ENCODE peak calls at places on chromosomes 2 and 18, in six cellular contexts. N, W, T, R, Q and U are unnamed samples.

GRCh38 chr2:121897335-121897970 is 142.0 kb downstream of the TSN start:
- DNase-seq in N (peak), W (no peak), T (no peak), R (peak), Q (peak), U (peak)

GRCh38 chr2:153873062-153874048 is 1.6 kb downstream of the GALNT13 start:
- DNase-seq in N (no peak), W (no peak), T (no peak), R (no peak), Q (no peak), U (peak)

GRCh38 chr2:179876266-179876665 is 14.9 kb upstream of the ZNF385B start:
- DNase-seq in N (no peak), W (no peak), T (no peak), R (no peak), Q (no peak), U (no peak)

GRCh38 chr2:72114693-72115051 is 33.0 kb downstream of the CYP26B1 start:
- DNase-seq in N (no peak), W (no peak), T (no peak), R (no peak), Q (no peak), U (peak)

GRCh38 chr2:181785677-181786344 is 105.5 kb upstream of the NEUROD1 start:
- DNase-seq in N (peak), W (no peak), T (no peak), R (peak), Q (peak), U (peak)

GRCh38 chr2:219565130-219566080 is 5.9 kb downstream of the OBSL1 start:
- DNase-seq in N (no peak), W (no peak), T (peak), R (no peak), Q (no peak), U (peak)

GRCh38 chr18:23716516-23716915 is 27.3 kb downstream of the LAMA3 start:
- DNase-seq in N (peak), W (no peak), T (peak), R (peak), Q (peak), U (peak)

GRCh38 chr18:79278896-79279295 is 116.8 kb upstream of the NFATC1 start:
- DNase-seq in N (no peak), W (no peak), T (no peak), R (no peak), Q (no peak), U (no peak)

GRCh38 chr2:113370030-113370429 is 67.5 kb upstream of the ZNG1B start:
- DNase-seq in N (no peak), W (no peak), T (no peak), R (no peak), Q (no peak), U (no peak)

GRCh38 chr18:45727068-45727467 is 3.1 kb downstream of the SLC14A1 start:
- DNase-seq in N (no peak), W (no peak), T (no peak), R (no peak), Q (no peak), U (no peak)

GRCh38 chr2:27763907-27764267 is 7.6 kb upstream of the MRPL33 start:
- DNase-seq in N (no peak), W (no peak), T (no peak), R (no peak), Q (no peak), U (no peak)

GRCh38 chr18:57087985-57088384 is 58.9 kb upstream of the BOD1L2 start:
- DNase-seq in N (no peak), W (no peak), T (no peak), R (no peak), Q (no peak), U (peak)

GRCh38 chr18:50399582-50399981 is 24.7 kb downstream of the SKA1 start:
- DNase-seq in N (no peak), W (no peak), T (no peak), R (no peak), Q (no peak), U (peak)

GRCh38 chr2:80496770-80497169 is 192.2 kb upstream of the LRRTM1 start:
- DNase-seq in N (peak), W (no peak), T (no peak), R (peak), Q (no peak), U (no peak)

GRCh38 chr2:84619784-84620371 is 103.6 kb downstream of the DNAH6 start:
- DNase-seq in N (no peak), W (no peak), T (no peak), R (no peak), Q (no peak), U (no peak)

GRCh38 chr2:63880603-63881002 is 38.9 kb downstream of the UGP2 start:
- DNase-seq in N (no peak), W (no peak), T (no peak), R (no peak), Q (no peak), U (peak)

GRCh38 chr2:15919716-15920444 is 20.5 kb upstream of the MYCN start:
- DNase-seq in N (no peak), W (no peak), T (no peak), R (no peak), Q (peak), U (no peak)

GRCh38 chr2:86023366-86023712 is 82.3 kb downstream of the POLR1A start:
- DNase-seq in N (no peak), W (no peak), T (no peak), R (no peak), Q (no peak), U (no peak)

GRCh38 chr2:211033765-211034164 is 477.4 kb downstream of the CPS1 start:
- DNase-seq in N (peak), W (no peak), T (no peak), R (no peak), Q (no peak), U (peak)

GRCh38 chr2:44549099-44549471 is 187.3 kb downstream of the CAMKMT start:
- DNase-seq in N (peak), W (no peak), T (no peak), R (peak), Q (no peak), U (peak)

GRCh38 chr2:85111819-85112281 is 21.3 kb upstream of the TCF7L1 start:
- DNase-seq in N (peak), W (no peak), T (no peak), R (peak), Q (no peak), U (no peak)

GRCh38 chr2:5524551-5524950 is 167.6 kb upstream of the SOX11 start:
- DNase-seq in N (no peak), W (no peak), T (no peak), R (no peak), Q (no peak), U (no peak)

GRCh38 chr18:55301196-55301540 is 286.8 kb downstream of the TCF4 start:
- DNase-seq in N (no peak), W (no peak), T (no peak), R (peak), Q (no peak), U (no peak)

GRCh38 chr18:11749305-11749704 is 60.2 kb downstream of the GNAL start:
- DNase-seq in N (no peak), W (no peak), T (no peak), R (no peak), Q (no peak), U (no peak)

GRCh38 chr2:10405441-10405840 is 42.7 kb downstream of the ODC1 start:
- DNase-seq in N (no peak), W (no peak), T (no peak), R (peak), Q (peak), U (no peak)

GRCh38 chr2:74867841-74868658 is 34.1 kb downstream of the HK2 start:
- DNase-seq in N (peak), W (no peak), T (no peak), R (peak), Q (no peak), U (no peak)

GRCh38 chr2:129821445-129821844 is 158.0 kb upstream of the RAB6C start:
- DNase-seq in N (no peak), W (no peak), T (no peak), R (no peak), Q (peak), U (peak)

GRCh38 chr2:192194065-192194865 is 468 bp downstream of the TMEFF2 start:
- DNase-seq in N (peak), W (peak), T (no peak), R (peak), Q (no peak), U (peak)

DNA sequence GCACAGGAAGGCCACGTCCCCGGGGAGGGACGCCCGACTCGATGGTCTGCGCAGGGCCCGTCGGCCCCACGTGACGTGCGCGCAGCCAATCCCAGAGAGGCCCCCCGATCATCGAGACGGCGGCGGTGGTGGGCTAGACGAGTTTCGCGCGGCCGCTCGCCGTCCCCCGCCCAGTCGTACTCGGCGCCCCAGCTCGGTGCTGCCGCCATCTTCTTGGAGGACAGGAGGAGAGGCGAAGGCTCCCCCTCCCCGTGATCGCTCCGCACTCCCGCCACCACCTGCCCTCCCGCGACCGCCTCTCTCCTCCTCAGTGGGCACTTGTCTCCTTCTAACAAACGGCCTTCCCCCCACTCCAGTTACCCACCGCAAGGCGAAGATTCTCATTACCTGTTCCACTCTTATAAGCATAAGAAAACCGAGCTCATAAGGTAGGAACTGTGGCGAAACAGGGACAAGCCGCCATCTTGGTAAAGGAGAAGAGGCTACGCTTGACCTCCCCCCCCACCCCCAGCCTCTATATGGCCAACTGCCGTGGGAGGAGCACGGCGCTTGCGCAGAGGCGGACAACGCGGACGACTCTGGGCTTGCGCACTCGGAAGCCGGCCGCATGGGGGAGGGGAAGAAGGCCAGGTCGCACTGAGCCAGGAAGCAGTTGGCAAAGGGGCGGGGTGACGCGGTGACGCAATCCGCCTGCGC is at the start of gene HDLBP:
- DNase-seq in N (peak), W (peak), T (peak), R (peak), Q (peak), U (peak)
- H4K8ac ChIP-seq in N (peak), W (no peak), T (peak), R (peak), Q (peak), U (peak)

DNA sequence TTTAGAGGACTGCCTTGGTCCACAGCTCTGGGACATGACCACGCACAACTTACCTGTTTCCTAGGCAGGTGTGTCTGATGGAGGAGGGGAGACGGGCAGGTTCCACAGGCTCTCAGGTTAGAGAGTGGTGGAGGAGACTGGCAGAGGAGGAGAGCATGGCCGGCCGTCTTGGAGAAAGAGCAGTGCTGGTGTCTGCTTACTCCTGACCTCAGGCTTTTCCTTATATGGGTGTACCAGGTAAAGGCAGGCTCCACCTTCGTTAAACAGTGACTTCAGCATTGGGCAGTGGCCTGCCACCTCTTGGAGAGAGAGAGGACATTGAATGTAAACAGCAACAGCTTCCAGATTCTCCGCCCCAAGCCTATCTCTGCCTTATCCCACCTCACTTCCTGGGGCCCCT is at the start of gene CAPN13:
- DNase-seq in N (no peak), W (no peak), T (peak), R (no peak), Q (peak), U (peak)
- H2BK120ac ChIP-seq in N (no peak), W (no peak), T (no peak), R (no peak), Q (no peak), U (no peak)

DNA sequence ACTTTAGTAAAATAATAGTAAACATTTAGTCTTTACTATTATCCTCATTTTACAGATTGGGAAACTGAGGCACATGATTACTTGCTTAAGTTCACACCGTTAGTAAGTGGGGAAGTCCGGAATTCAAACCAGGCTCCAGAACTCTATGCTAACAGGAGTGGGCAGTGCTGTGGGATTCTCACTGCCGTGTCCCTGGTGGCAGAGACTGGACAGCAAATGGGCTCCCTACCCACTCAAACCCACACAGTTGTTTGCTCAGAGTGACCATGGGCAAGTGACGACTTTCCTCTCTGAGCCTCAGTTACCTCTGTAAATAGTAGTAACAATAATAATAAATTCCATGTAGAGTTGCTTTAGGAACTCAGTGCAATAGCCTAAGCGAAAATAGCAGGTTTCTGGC is 24.0 kb downstream of the MAIP1 start:
- DNase-seq in N (no peak), W (no peak), T (no peak), R (no peak), Q (no peak), U (no peak)
- H3K4me3 ChIP-seq in N (peak), W (no peak), T (no peak), R (no peak), Q (no peak), U (no peak)

GRCh38 chr2:237213325-237214040 is 127.8 kb downstream of the COPS8 start:
- DNase-seq in N (peak), W (no peak), T (no peak), R (peak), Q (no peak), U (peak)
- H4K8ac ChIP-seq in N (no peak), W (no peak), T (no peak), R (peak), Q (no peak), U (no peak)

DNA sequence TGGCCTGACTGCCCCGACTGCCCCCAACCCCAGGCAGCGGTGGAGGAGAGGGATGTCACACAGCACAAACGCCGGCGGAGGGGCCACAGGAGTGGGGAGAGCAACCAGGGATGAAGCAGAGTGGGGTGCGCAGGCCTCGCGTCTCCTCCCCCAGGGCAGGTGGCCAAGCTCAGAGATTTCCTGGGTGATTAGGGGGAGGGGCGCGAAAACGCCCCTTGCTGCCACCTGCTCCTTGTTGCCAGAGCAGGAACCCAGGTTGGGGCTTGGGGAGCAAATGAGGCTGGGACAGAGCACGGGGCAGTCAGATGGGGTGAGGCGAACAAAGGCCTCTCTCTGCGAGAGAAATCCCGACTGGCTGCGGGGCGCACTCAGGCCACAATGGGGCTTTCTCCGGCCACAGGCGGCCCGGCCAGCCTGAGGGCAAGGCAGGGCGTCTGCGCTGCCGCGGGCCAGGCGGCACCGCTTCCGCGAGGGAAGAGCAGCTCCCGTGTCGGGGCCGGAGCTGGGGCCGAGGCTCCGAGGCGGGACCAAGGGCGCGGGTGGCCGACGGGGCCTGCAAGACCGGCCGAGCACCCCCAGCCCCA is 11.5 kb downstream of the TEX44 start:
- DNase-seq in N (no peak), W (no peak), T (no peak), R (no peak), Q (no peak), U (no peak)
- H2BK120ac ChIP-seq in N (peak), W (peak), T (no peak), R (peak), Q (peak), U (no peak)